ENCODE peak calls at places on chromosome 13, in five cellular contexts. S is heart right ventricle, G is breast epithelium, W is cardiac muscle cell, D is prostate gland. V is an unnamed sample.

GRCh38 chr13:114046447-114046846 is 72.6 kb upstream of the C13orf46 start:
- DNase-seq in W (no peak), G (no peak), S (no peak), D (no peak), V (no peak)

GRCh38 chr13:59643906-59644626 is 519.7 kb downstream of the DIAPH3 start:
- DNase-seq in G (no peak), W (no peak), D (no peak), S (no peak), V (no peak)

GRCh38 chr13:79581870-79582315 is 100.9 kb downstream of the NDFIP2 start:
- DNase-seq in W (no peak), S (peak), D (peak), G (no peak), V (no peak)

GRCh38 chr13:98542568-98543379 is 34.1 kb downstream of the STK24 start:
- DNase-seq in S (no peak), G (no peak), D (no peak), W (no peak), V (no peak)

GRCh38 chr13:80666782-80667537 is 326.0 kb upstream of the SPRY2 start:
- DNase-seq in W (no peak), G (no peak), S (no peak), D (no peak), V (no peak)

GRCh38 chr13:80040219-80040976 is 300.5 kb downstream of the SPRY2 start:
- DNase-seq in S (no peak), G (no peak), D (no peak), W (no peak), V (no peak)

GRCh38 chr13:95564948-95565347 is 12.4 kb downstream of the CLDN10 start:
- DNase-seq in W (no peak), D (no peak), G (no peak), S (no peak), V (no peak)

GRCh38 chr13:53012707-53013106 is 15.9 kb upstream of the OLFM4 start:
- DNase-seq in G (no peak), D (no peak), S (no peak), W (no peak), V (no peak)

GRCh38 chr13:29847501-29847983 is 2.9 kb downstream of the UBL3 start:
- DNase-seq in S (peak), D (peak), G (no peak), W (peak), V (no peak)

GRCh38 chr13:79445968-79446645 is 34.8 kb upstream of the NDFIP2 start:
- DNase-seq in G (no peak), S (no peak), W (no peak), D (no peak), V (no peak)

GRCh38 chr13:112510002-112510780 is 77.8 kb downstream of the TUBGCP3 start:
- DNase-seq in G (no peak), S (peak), D (peak), W (peak), V (no peak)

GRCh38 chr13:112112534-112113276 is 45.8 kb downstream of the SOX1 start:
- DNase-seq in S (no peak), W (no peak), G (no peak), D (no peak), V (no peak)

GRCh38 chr13:53782400-53783030 is 753.9 kb downstream of the OLFM4 start:
- DNase-seq in G (no peak), D (peak), S (peak), W (peak), V (no peak)

GRCh38 chr13:31775686-31776085 is 36.4 kb downstream of the RXFP2 start:
- DNase-seq in S (peak), D (no peak), W (no peak), G (no peak), V (no peak)

GRCh38 chr13:38979891-38980627 is 10.6 kb downstream of the STOML3 start:
- DNase-seq in S (peak), D (no peak), W (peak), G (no peak), V (no peak)

GRCh38 chr13:28582225-28582891 is 76.6 kb upstream of the POMP start:
- DNase-seq in D (no peak), G (no peak), S (no peak), W (peak), V (no peak)

GRCh38 chr13:20130012-20130411 is 30.8 kb downstream of the GJA3 start:
- DNase-seq in S (no peak), W (no peak), D (no peak), G (no peak), V (no peak)

GRCh38 chr13:20127563-20128458 is 33.0 kb downstream of the GJA3 start:
- DNase-seq in W (peak), S (peak), G (peak), D (peak), V (no peak)

GRCh38 chr13:20129076-20129475 is 31.8 kb downstream of the GJA3 start:
- DNase-seq in D (no peak), S (no peak), W (no peak), G (no peak), V (no peak)

GRCh38 chr13:20127263-20127562 is 33.6 kb downstream of the GJA3 start:
- DNase-seq in G (no peak), W (no peak), D (no peak), S (no peak), V (no peak)

GRCh38 chr13:20128459-20128927 is 32.4 kb downstream of the GJA3 start:
- DNase-seq in G (no peak), D (peak), W (peak), S (no peak), V (no peak)
- TF ChIP-seq CTCF in G (no peak), D (peak), W (peak), S (peak), V (peak)

DNA sequence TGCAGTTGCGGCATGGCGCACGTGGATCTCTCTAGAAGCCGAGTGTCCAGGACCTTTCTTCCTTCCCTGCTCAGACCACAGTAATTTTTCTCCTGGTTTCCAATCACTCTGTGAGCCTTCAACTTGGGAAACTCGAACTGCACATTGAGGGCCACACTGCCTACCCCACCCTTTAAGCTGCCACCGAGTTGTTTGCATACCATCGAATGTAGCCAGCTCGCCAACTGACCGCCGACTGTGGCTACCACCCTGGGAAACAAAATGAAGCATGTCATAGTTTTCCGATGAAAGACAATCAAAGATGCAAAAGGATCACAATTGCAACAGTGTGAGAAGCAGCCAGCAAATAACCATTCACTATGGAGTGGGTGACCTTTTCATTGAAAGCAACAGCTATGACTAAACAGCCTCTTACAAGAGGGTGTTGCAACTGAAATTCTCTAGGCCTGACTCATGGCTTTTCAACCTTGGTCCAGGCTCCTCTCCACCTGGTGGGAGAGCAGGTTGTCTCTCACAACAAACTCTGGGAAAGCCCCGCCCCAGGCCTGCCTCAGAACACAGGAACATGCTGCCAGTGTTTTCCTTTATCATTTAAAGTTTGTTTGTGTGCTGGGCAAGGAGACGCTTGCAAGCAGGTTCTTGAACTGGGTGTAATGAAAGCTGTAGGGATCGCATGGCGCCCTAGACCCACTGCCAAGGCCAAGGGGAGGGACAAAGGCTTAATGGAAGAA is 141.7 kb upstream of the SERP2 start:
- DNase-seq in D (peak), S (no peak), G (peak), W (no peak), V (no peak)
- H3K27ac ChIP-seq in D (peak), S (no peak), G (peak), W (no peak), V (no peak)

GRCh38 chr13:110813646-110814624 is 100.4 kb downstream of the ING1 start:
- DNase-seq in D (no peak), W (no peak), G (no peak), S (no peak), V (no peak)
- TF ChIP-seq CTCF in D (peak), W (no peak), G (no peak), S (no peak), V (no peak)

GRCh38 chr13:27170521-27171243 is 929 bp downstream of the USP12 start:
- DNase-seq in W (peak), D (peak), S (peak), G (no peak), V (peak)

GRCh38 chr13:27171244-27171829 is at the start of gene USP12:
- DNase-seq in G (peak), W (peak), S (peak), D (peak), V (peak)

GRCh38 chr13:27170221-27170520 is 1.4 kb downstream of the USP12 start:
- DNase-seq in D (no peak), S (no peak), G (no peak), W (no peak), V (no peak)

GRCh38 chr13:27171830-27172494 is 351 bp upstream of the USP12 start:
- DNase-seq in D (peak), S (peak), W (peak), G (peak), V (peak)

GRCh38 chr13:27172495-27172842 is 858 bp upstream of the USP12 start:
- DNase-seq in W (no peak), G (no peak), D (no peak), S (peak), V (no peak)
- H3K27ac ChIP-seq in W (peak), G (peak), D (peak), S (peak), V (peak)

GRCh38 chr13:42970824-42971669 is 21.0 kb downstream of the EPSTI1 start:
- DNase-seq in G (no peak), W (peak), D (no peak), S (no peak), V (no peak)
- TF ChIP-seq CTCF in G (no peak), W (peak), D (peak), S (peak), V (peak)

GRCh38 chr13:74204606-74205312 is 70.6 kb upstream of the KLF12 start:
- DNase-seq in W (no peak), D (no peak), S (no peak), G (no peak), V (no peak)
- H3K27ac ChIP-seq in W (no peak), D (no peak), S (no peak), G (no peak), V (no peak)